ENCODE peak calls at places on chromosomes 3 and 15, in ten cellular contexts. S, B, P, M, F, J, I, D, C and Y are unnamed samples.

GRCh38 chr3:177789500-177789899 is 592.2 kb upstream of the TBL1XR1 start:
- DNase-seq in S (no peak), B (no peak), P (no peak), M (no peak), F (no peak), J (no peak), I (no peak), D (no peak), C (no peak), Y (no peak)

GRCh38 chr15:51732661-51733060 is 4.8 kb downstream of the LYSMD2 start:
- DNase-seq in S (no peak), B (no peak), P (no peak), M (no peak), F (no peak), J (no peak), I (no peak), D (no peak), C (no peak), Y (no peak)

GRCh38 chr3:51686512-51687215 is 15.6 kb downstream of the TEX264 start:
- DNase-seq in S (peak), B (peak), P (no peak), M (no peak), F (no peak), J (peak), I (peak), D (peak), C (peak), Y (peak)

GRCh38 chr3:144358191-144358590 is 386.6 kb downstream of the DIPK2A start:
- DNase-seq in S (no peak), B (no peak), P (no peak), M (no peak), F (no peak), J (no peak), I (no peak), D (no peak), C (no peak), Y (no peak)

GRCh38 chr15:57510647-57511046 is 81.1 kb upstream of the MYZAP start:
- DNase-seq in S (no peak), B (peak), P (peak), M (peak), F (peak), J (no peak), I (peak), D (peak), C (no peak), Y (no peak)

GRCh38 chr15:81163961-81164800 is 30.1 kb downstream of the CFAP161 start:
- DNase-seq in S (no peak), B (no peak), P (no peak), M (peak), F (no peak), J (peak), I (peak), D (peak), C (peak), Y (no peak)

GRCh38 chr3:120678331-120678845 is 3.7 kb downstream of the HGD start:
- DNase-seq in S (peak), B (peak), P (no peak), M (peak), F (no peak), J (no peak), I (peak), D (peak), C (peak), Y (no peak)

GRCh38 chr15:64761156-64761555 is 14.2 kb downstream of the RBPMS2 start:
- DNase-seq in S (no peak), B (no peak), P (no peak), M (no peak), F (no peak), J (no peak), I (no peak), D (no peak), C (no peak), Y (no peak)

GRCh38 chr3:61985020-61985419 is 388.3 kb downstream of the FEZF2 start:
- DNase-seq in S (peak), B (no peak), P (no peak), M (peak), F (no peak), J (no peak), I (peak), D (peak), C (peak), Y (no peak)

GRCh38 chr3:159841766-159842165 is 146.9 kb upstream of the IL12A start:
- DNase-seq in S (no peak), B (no peak), P (no peak), M (no peak), F (no peak), J (no peak), I (no peak), D (no peak), C (no peak), Y (no peak)

GRCh38 chr3:37189109-37189508 is 14.7 kb upstream of the LRRFIP2 start:
- DNase-seq in S (no peak), B (no peak), P (no peak), M (no peak), F (no peak), J (no peak), I (no peak), D (no peak), C (no peak), Y (no peak)

GRCh38 chr3:14429237-14429636 is 26.8 kb downstream of the SLC6A6 start:
- DNase-seq in S (no peak), B (no peak), P (no peak), M (no peak), F (no peak), J (no peak), I (no peak), D (no peak), C (no peak), Y (no peak)

GRCh38 chr3:14391033-14391432 is 11.4 kb upstream of the SLC6A6 start:
- DNase-seq in S (no peak), B (peak), P (peak), M (peak), F (peak), J (no peak), I (no peak), D (no peak), C (peak), Y (no peak)

GRCh38 chr15:67801926-67802914 is 23.1 kb upstream of the SKOR1 start:
- DNase-seq in S (no peak), B (no peak), P (no peak), M (no peak), F (no peak), J (no peak), I (no peak), D (no peak), C (no peak), Y (no peak)

GRCh38 chr3:25437953-25438352 is 9.9 kb downstream of the RARB start:
- DNase-seq in S (no peak), B (no peak), P (no peak), M (no peak), F (no peak), J (no peak), I (no peak), D (no peak), C (no peak), Y (no peak)